ENCODE peak calls at places on chromosomes 16 and 17, in ten cellular contexts. Z is kidney, R is GM12878, V is astrocyte of the cerebellum, O is heart left ventricle, G is uterus, M is GM06990, U is WERI-Rb-1, K is fibroblast of mammary gland, E is PC-3. I is an unnamed sample.

GRCh38 chr17:71511266-71511995 is 609.4 kb upstream of the SOX9 start:
- DNase-seq in M (no peak), U (no peak), G (no peak), V (no peak), O (no peak), Z (no peak), E (no peak), K (no peak), R (no peak), I (no peak)

GRCh38 chr17:60599220-60599619 is 773 bp upstream of the PPM1D start:
- DNase-seq in E (no peak), G (no peak), R (no peak), Z (no peak), K (no peak), V (no peak), O (no peak), M (no peak), U (peak; percentile 50), I (no peak)

GRCh38 chr17:66985338-66985737 is 20.8 kb downstream of the CACNG4 start:
- DNase-seq in R (peak; percentile 20), O (no peak), U (no peak), M (no peak), K (no peak), V (no peak), G (no peak), E (no peak), Z (no peak), I (no peak)

GRCh38 chr17:75822119-75822799 is 21.9 kb downstream of the UNC13D start:
- DNase-seq in M (peak; percentile 14), U (peak; percentile 65), K (no peak), O (no peak), Z (peak; percentile 85), R (no peak), G (peak; percentile 57), V (no peak), E (no peak), I (peak; percentile 56)

GRCh38 chr17:61249649-61250301 is 149.9 kb upstream of the TBX2 start:
- DNase-seq in M (no peak), R (no peak), E (no peak), G (no peak), U (no peak), K (no peak), O (no peak), Z (no peak), V (no peak), I (no peak)

GRCh38 chr17:1491406-1492248 is 859 bp downstream of the MYO1C start:
- DNase-seq in Z (peak; percentile 83), K (no peak), G (peak; percentile 77), O (peak; percentile 82), R (no peak), M (peak; percentile 68), U (peak; percentile 42), V (no peak), E (peak; percentile 52), I (peak; percentile 57)

GRCh38 chr17:4331614-4332013 is 34.9 kb downstream of the UBE2G1 start:
- DNase-seq in G (no peak), E (no peak), O (no peak), V (no peak), R (no peak), M (no peak), U (peak; percentile 36), Z (no peak), K (no peak), I (no peak)

GRCh38 chr17:32720671-32721070 is 156.3 kb downstream of the MYO1D start:
- DNase-seq in Z (no peak), E (no peak), K (no peak), R (no peak), G (no peak), V (no peak), U (no peak), M (no peak), O (no peak), I (no peak)

GRCh38 chr17:29089601-29090044 is 46.7 kb downstream of the PIPOX start:
- DNase-seq in E (no peak), R (no peak), G (no peak), Z (no peak), M (no peak), U (no peak), K (no peak), O (no peak), V (no peak), I (no peak)

GRCh38 chr17:29094101-29094708 is 51.3 kb downstream of the PIPOX start:
- DNase-seq in R (no peak), O (no peak), G (no peak), K (no peak), M (no peak), E (no peak), U (no peak), V (no peak), Z (no peak), I (no peak)

GRCh38 chr17:29093090-29093871 is 50.3 kb downstream of the PIPOX start:
- DNase-seq in O (no peak), E (no peak), U (no peak), R (no peak), V (no peak), Z (no peak), K (no peak), M (no peak), G (no peak), I (no peak)

GRCh38 chr17:29091591-29092291 is 48.8 kb downstream of the PIPOX start:
- DNase-seq in M (no peak), Z (no peak), O (no peak), V (no peak), R (no peak), U (peak; percentile 52), G (no peak), E (no peak), K (no peak), I (no peak)

DNA sequence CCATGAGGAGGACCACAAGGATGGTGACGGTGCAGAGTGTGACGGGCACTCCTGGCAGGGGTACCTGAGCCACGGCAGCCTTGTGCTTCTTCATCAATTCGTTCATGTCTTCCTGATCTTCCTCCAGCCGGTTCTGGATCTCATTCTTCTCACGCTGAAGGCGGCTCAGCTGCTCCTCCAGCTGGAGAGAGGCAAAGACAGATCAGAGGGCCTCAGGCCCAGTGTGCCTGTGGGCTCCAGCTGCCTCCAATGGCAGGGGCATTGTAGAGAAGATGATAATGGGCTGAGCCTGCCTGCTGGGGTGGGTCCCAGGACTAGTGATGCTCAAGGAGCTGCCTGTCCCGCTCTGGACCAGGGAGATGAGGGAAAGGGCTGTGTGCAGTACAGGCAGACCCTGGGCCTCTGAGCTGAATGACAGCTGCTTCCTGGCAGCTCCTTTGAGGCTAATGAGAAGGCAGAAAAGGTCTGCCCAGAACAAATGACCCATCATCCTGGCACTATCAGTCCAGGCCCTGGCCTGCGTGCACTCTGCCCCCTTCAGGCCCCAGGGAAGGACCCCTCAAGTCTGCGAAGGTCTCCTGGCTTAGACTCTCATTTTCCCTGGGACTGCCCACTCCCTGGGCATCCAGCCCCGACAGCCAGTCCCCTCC is 47.9 kb downstream of the PIPOX start:
- DNase-seq in V (no peak), O (no peak), E (no peak), R (no peak), K (no peak), M (no peak), Z (no peak), U (peak; percentile 62), G (no peak), I (no peak)
- TF ChIP-seq CTCF in V (no peak), O (no peak), E (no peak), R (no peak), K (no peak), M (no peak), Z (no peak), U (peak; percentile 63), G (no peak), I (no peak)

GRCh38 chr16:54847207-54847606 is 83.5 kb upstream of the IRX5 start:
- DNase-seq in O (no peak), V (no peak), U (no peak), E (no peak), K (peak; percentile 2), M (no peak), G (no peak), Z (no peak), R (no peak), I (peak; percentile 4)

GRCh38 chr16:54842743-54843423 is 87.8 kb upstream of the IRX5 start:
- DNase-seq in V (no peak), K (no peak), O (no peak), M (no peak), Z (no peak), E (no peak), G (no peak), R (no peak), U (no peak), I (no peak)

GRCh38 chr16:54847609-54848008 is 83.1 kb upstream of the IRX5 start:
- DNase-seq in K (no peak), M (no peak), Z (no peak), U (no peak), G (no peak), V (no peak), O (no peak), R (no peak), E (no peak), I (no peak)

GRCh38 chr16:54843424-54843750 is 87.3 kb upstream of the IRX5 start:
- DNase-seq in U (no peak), E (no peak), M (no peak), G (no peak), R (no peak), O (no peak), V (no peak), K (no peak), Z (no peak), I (no peak)

DNA sequence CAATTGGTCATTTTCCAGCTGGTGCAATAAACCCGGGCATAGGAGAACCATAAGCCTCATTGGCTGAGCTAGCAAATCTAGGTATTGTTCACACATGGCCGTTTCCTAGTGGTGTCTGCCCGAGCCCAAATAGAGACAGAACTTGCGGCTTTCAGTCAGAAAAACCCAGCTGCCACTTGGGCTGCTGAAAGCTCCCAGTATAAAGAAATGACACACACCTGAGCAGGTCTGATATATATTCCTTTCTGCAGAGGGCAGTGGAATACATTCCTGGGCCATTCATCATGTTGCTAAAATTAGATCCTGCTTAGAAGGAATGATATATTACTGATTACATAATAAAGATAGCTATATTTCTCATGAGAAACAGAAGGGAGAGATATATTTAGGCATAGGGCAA is 83.9 kb upstream of the IRX5 start:
- DNase-seq in V (no peak), K (no peak), R (no peak), E (peak; percentile 26), G (no peak), U (no peak), M (no peak), Z (no peak), O (no peak), I (peak; percentile 30)
- TF ChIP-seq CTCF in V (no peak), K (no peak), R (no peak), E (no peak), G (no peak), U (no peak), M (no peak), Z (no peak), O (no peak), I (no peak)

GRCh38 chr17:29005936-29006438 is at the start of gene SEZ6:
- DNase-seq in Z (peak; percentile 89), U (peak; percentile 87), M (peak; percentile 59), K (peak; percentile 29), O (peak; percentile 82), V (peak; percentile 8), G (peak; percentile 63), E (peak; percentile 40), R (no peak), I (peak; percentile 69)
- TF ChIP-seq CTCF in Z (no peak), U (no peak), M (no peak), K (no peak), O (no peak), V (no peak), G (peak; percentile 16), E (no peak), R (no peak), I (no peak)

DNA sequence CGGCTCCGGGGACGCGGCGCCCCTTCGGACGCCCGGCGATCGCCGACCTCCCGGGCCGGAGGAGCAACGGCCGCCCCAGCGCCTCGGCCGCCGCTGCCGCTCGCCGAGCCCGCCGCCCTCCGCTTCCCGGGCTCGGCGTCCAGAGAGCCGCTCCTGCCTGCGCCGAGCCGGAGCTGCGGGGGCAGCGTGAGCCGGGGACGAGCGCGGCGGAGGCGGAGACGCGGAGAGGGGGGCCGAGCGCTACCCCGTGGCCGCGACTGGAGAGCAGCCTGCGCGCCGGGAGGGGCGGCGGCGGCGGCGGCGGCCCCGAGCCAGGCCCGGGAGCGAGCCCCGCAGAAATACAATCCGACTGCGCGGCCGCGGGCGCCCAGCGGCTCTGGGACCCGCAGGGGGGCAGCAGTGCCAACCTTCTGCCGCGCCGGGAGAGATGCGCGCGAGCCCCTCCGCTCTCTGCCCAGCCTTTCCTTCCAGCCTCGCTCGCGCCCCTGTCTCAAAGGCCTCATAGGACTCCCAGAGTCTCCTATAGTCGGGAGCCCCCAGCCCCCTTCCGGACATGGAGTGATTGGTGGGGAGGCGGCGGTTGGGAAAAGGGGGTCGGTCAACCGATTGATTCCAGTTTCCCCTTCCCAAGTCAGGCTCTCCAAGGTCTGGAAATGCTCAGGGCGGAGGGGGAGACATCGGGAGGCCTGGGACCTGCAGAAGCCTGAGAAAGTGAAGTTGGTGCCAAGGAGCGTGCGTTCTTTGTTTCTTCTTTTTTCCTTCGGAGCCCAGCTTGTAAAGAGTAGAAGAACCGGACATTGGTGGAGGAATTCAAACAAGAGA is 1.0 kb upstream of the SDK2 start:
- DNase-seq in O (peak; percentile 65), G (no peak), R (no peak), K (peak; percentile 41), V (no peak), M (no peak), E (no peak), U (peak; percentile 87), Z (peak; percentile 84), I (peak; percentile 18)
- TF ChIP-seq CTCF in O (no peak), G (no peak), R (no peak), K (no peak), V (no peak), M (no peak), E (no peak), U (peak; percentile 49), Z (no peak), I (no peak)